ENCODE peak calls at places on chromosome 19, in ten cellular contexts. C is mesendoderm; Y is uterus; G is ascending aorta; X is trophoblast cell; R is thoracic aorta; I is transverse colon; E is aorta; T is adrenal gland; F is effector memory CD4-positive, alpha-beta T cell. A is an unnamed sample.

GRCh38 chr19:30029721-30030510 is 87.9 kb downstream of the URI1 start:
- DNase-seq in R (no peak), F (no peak), E (no peak), I (no peak), T (no peak), X (peak; percentile 86), G (no peak), C (no peak), Y (no peak), A (no peak)

GRCh38 chr19:48780684-48781391 is 25.5 kb downstream of the FGF21 start:
- DNase-seq in F (no peak), T (peak; percentile 86), Y (peak; percentile 41), X (peak; percentile 39), G (no peak), I (no peak), E (no peak), C (no peak), R (no peak), A (no peak)

GRCh38 chr19:7603919-7604318 is 8.3 kb downstream of the CAMSAP3 start:
- DNase-seq in G (no peak), R (no peak), I (no peak), C (no peak), Y (no peak), T (no peak), E (no peak), F (no peak), X (peak; percentile 38), A (no peak)

GRCh38 chr19:7255119-7255518 is 39.1 kb downstream of the INSR start:
- DNase-seq in G (no peak), I (no peak), R (no peak), C (no peak), Y (no peak), X (no peak), E (no peak), T (peak; percentile 70), F (no peak), A (no peak)

GRCh38 chr19:2083174-2083854 is 12.8 kb downstream of the MOB3A start:
- DNase-seq in E (no peak), R (no peak), G (no peak), Y (no peak), X (no peak), F (peak; percentile 64), I (peak; percentile 64), C (no peak), T (no peak), A (no peak)

GRCh38 chr19:294341-294818 is 3.2 kb upstream of the PLPP2 start:
- DNase-seq in X (no peak), G (no peak), R (no peak), E (no peak), T (no peak), C (peak; percentile 69), I (no peak), Y (no peak), F (no peak), A (no peak)

GRCh38 chr19:45442927-45443461 is 19.3 kb upstream of the ERCC1 start:
- DNase-seq in G (peak; percentile 89), E (peak; percentile 80), C (peak; percentile 97), T (peak; percentile 83), R (no peak), I (peak; percentile 52), F (peak; percentile 38), X (peak; percentile 99), Y (peak; percentile 44), A (no peak)

GRCh38 chr19:35455616-35456201 is 7.7 kb downstream of the FFAR2 start:
- DNase-seq in E (no peak), X (no peak), G (no peak), R (no peak), I (no peak), Y (no peak), C (no peak), F (no peak), T (no peak), A (no peak)

GRCh38 chr19:862529-863304 is 3.3 kb downstream of the CFD start:
- DNase-seq in F (peak; percentile 69), T (peak; percentile 84), I (peak; percentile 76), G (peak; percentile 78), Y (peak; percentile 62), X (peak; percentile 61), C (peak; percentile 86), R (no peak), E (peak; percentile 81), A (no peak)

GRCh38 chr19:4568884-4569283 is 9.4 kb upstream of the SEMA6B start:
- DNase-seq in T (no peak), F (no peak), Y (no peak), R (no peak), E (no peak), X (no peak), I (no peak), G (no peak), C (no peak), A (no peak)

GRCh38 chr19:29478578-29479565 is 46.9 kb upstream of the VSTM2B start:
- DNase-seq in C (peak; percentile 85), E (no peak), T (peak; percentile 24), G (no peak), I (no peak), X (peak; percentile 2), Y (no peak), R (no peak), F (no peak), A (no peak)

GRCh38 chr19:3236272-3236671 is 11.8 kb downstream of the CELF5 start:
- DNase-seq in C (no peak), X (no peak), F (no peak), R (no peak), T (no peak), I (no peak), E (no peak), G (no peak), Y (no peak), A (no peak)

GRCh38 chr19:3233116-3233515 is 8.7 kb downstream of the CELF5 start:
- DNase-seq in G (no peak), Y (no peak), R (no peak), T (no peak), I (no peak), F (no peak), E (no peak), C (no peak), X (no peak), A (no peak)

GRCh38 chr19:3231288-3231687 is 6.8 kb downstream of the CELF5 start:
- DNase-seq in F (no peak), X (no peak), Y (no peak), E (no peak), I (no peak), T (no peak), R (no peak), G (no peak), C (no peak), A (no peak)

GRCh38 chr19:3234800-3235199 is 10.3 kb downstream of the CELF5 start:
- DNase-seq in R (no peak), E (no peak), F (no peak), X (no peak), Y (no peak), G (no peak), T (no peak), C (no peak), I (no peak), A (no peak)

DNA sequence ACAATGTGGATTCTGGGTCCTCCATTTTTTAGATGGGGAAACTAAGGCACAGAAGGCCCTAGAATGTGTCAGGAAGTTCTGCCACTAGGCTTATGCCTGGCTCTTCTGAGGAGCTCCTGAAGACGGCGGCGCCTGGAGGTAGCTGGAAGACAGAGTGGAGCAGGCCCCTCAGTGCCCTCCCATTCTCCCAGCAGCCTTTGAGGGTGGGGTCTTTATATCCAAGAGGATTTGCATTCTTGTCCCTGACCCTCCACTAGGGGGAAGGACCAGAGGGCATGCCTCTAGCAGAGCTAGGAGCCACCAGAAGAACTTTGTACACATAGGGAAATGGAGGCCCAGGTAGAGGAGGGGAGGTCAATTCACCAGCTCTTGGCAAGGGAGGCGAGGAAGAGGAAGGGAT is 9.4 kb downstream of the CELF5 start:
- DNase-seq in G (no peak), Y (no peak), X (no peak), C (peak; percentile 44), E (no peak), I (no peak), F (no peak), R (no peak), T (no peak), A (no peak)
- H3K27me3 ChIP-seq in G (no peaks in the 10 kb centered on the region), Y (no peaks in the 10 kb centered on the region), X (no peaks in the 10 kb centered on the region), C (no peaks in the 10 kb centered on the region), E (no peaks in the 10 kb centered on the region), I (peaks cover 22% of the 10 kb centered on the region), F (peaks cover 5% of the 10 kb centered on the region), R (no peaks in the 10 kb centered on the region), T (no peaks in the 10 kb centered on the region), A (no peaks in the 10 kb centered on the region)

GRCh38 chr19:13881692-13882418 is 4.9 kb downstream of the NANOS3 start:
- DNase-seq in T (no peak), G (no peak), E (no peak), X (no peak), Y (no peak), C (peak; percentile 54), I (peak; percentile 63), R (no peak), F (peak; percentile 33), A (no peak)
- H3K27ac ChIP-seq in T (no peak overlapping the region), G (peak overlapping the region; percentile 81), E (no peak overlapping the region), X (peak overlapping the region; percentile 29), Y (peak overlapping the region; percentile 79), C (peak overlapping the region; percentile 85), I (peak overlapping the region; percentile 72), R (peak overlapping the region; percentile 83), F (peak overlapping the region; percentile 57), A (peak overlapping the region; percentile 75)

GRCh38 chr19:15419413-15420025 is 731 bp upstream of the AKAP8L start:
- DNase-seq in Y (no peak), T (peak; percentile 72), F (no peak), X (no peak), I (no peak), C (no peak), E (no peak), G (no peak), R (no peak), A (no peak)

GRCh38 chr19:15417699-15418098 is 1.1 kb downstream of the AKAP8L start:
- DNase-seq in T (peak; percentile 64), R (no peak), F (no peak), Y (no peak), E (no peak), X (no peak), I (no peak), C (peak; percentile 41), G (no peak), A (no peak)

GRCh38 chr19:15418112-15418587 is 638 bp downstream of the AKAP8L start:
- DNase-seq in T (peak; percentile 58), I (no peak), E (no peak), Y (no peak), F (no peak), X (no peak), C (peak; percentile 45), R (no peak), G (no peak), A (no peak)

GRCh38 chr19:15421136-15421535 is 2.3 kb upstream of the AKAP8L start:
- DNase-seq in Y (no peak), X (no peak), R (no peak), F (no peak), E (no peak), T (no peak), C (no peak), I (no peak), G (no peak), A (no peak)

GRCh38 chr19:15418588-15419412 is at the start of gene AKAP8L:
- DNase-seq in F (peak; percentile 99), E (peak; percentile 99), Y (peak; percentile 98), T (peak; percentile 100), G (peak; percentile 100), C (peak; percentile 100), X (peak; percentile 100), I (peak; percentile 99), R (peak; percentile 100), A (peak; percentile 99)
- H3K4me1 ChIP-seq in F (peaks cover 18% of the 10 kb centered on the region), E (no peaks in the 10 kb centered on the region), Y (peaks cover 7% of the 10 kb centered on the region), T (peaks cover 40% of the 10 kb centered on the region), G (peaks cover 35% of the 10 kb centered on the region), C (peaks cover 3% of the 10 kb centered on the region), X (peaks cover 7% of the 10 kb centered on the region), I (peaks cover 12% of the 10 kb centered on the region), R (peaks cover 56% of the 10 kb centered on the region), A (peaks cover 28% of the 10 kb centered on the region)

GRCh38 chr19:38374332-38375097 is at the start of gene PSMD8:
- DNase-seq in T (peak; percentile 100), Y (peak; percentile 98), G (peak; percentile 100), X (peak; percentile 100), E (peak; percentile 99), I (peak; percentile 99), R (peak; percentile 99), C (peak; percentile 100), F (peak; percentile 98), A (peak; percentile 100)
- H3K27me3 ChIP-seq in T (no peaks in the 10 kb centered on the region), Y (no peaks in the 10 kb centered on the region), G (no peaks in the 10 kb centered on the region), X (no peaks in the 10 kb centered on the region), E (no peaks in the 10 kb centered on the region), I (no peaks in the 10 kb centered on the region), R (no peaks in the 10 kb centered on the region), C (no peaks in the 10 kb centered on the region), F (no peaks in the 10 kb centered on the region), A (no peaks in the 10 kb centered on the region)